ENCODE peak calls at places on chromosome 2, in six cellular contexts. M is D721Med; R is T-helper 9 cell; W is naive thymus-derived CD4-positive, alpha-beta T cell; J is myocyte; C is LHCN-M2. G is an unnamed sample.

GRCh38 chr2:189662674-189663226 is 1.5 kb downstream of the ASNSD1 start:
- DNase-seq in M (no peak), R (no peak), J (no peak), C (no peak), W (no peak), G (no peak)

GRCh38 chr2:134398300-134398699 is 144.4 kb downstream of the MGAT5 start:
- DNase-seq in W (no peak), R (no peak), C (peak), J (no peak), M (no peak), G (no peak)

GRCh38 chr2:35501076-35501475 is 854.5 kb upstream of the CRIM1 start:
- DNase-seq in W (no peak), C (peak), J (no peak), R (no peak), M (no peak), G (no peak)

GRCh38 chr2:44171018-44171417 is 2.3 kb downstream of the PPM1B start:
- DNase-seq in M (no peak), R (no peak), W (no peak), J (peak), C (peak), G (no peak)

GRCh38 chr2:146376511-146377084 is 1468.2 kb upstream of the ACVR2A start:
- DNase-seq in C (no peak), J (no peak), R (no peak), M (no peak), W (no peak), G (no peak)

GRCh38 chr2:182499706-182500470 is 73.1 kb upstream of the PDE1A start:
- DNase-seq in M (no peak), W (no peak), R (no peak), J (peak), C (peak), G (no peak)

GRCh38 chr2:231667497-231667896 is 40.8 kb upstream of the PTMA start:
- DNase-seq in J (no peak), C (no peak), W (no peak), R (no peak), M (no peak), G (no peak)

GRCh38 chr2:71605173-71605641 is 151.8 kb downstream of the DYSF start:
- DNase-seq in J (no peak), R (no peak), C (no peak), W (no peak), M (no peak), G (peak)

GRCh38 chr2:16093639-16094447 is 153.5 kb downstream of the MYCN start:
- DNase-seq in J (no peak), W (no peak), R (no peak), M (no peak), C (no peak), G (no peak)

GRCh38 chr2:14778015-14778414 is 145.5 kb downstream of the LRATD1 start:
- DNase-seq in W (no peak), R (no peak), M (no peak), C (peak), J (no peak), G (no peak)

GRCh38 chr2:177783091-177783490 is 289.5 kb downstream of the PDE11A start:
- DNase-seq in M (no peak), W (no peak), C (no peak), R (no peak), J (no peak), G (no peak)

GRCh38 chr2:200199576-200200263 is 106.8 kb upstream of the SPATS2L start:
- DNase-seq in W (no peak), R (no peak), J (peak), C (peak), M (no peak), G (no peak)

GRCh38 chr2:241941691-241942301 is 72.3 kb downstream of the RTP5 start:
- DNase-seq in C (no peak), J (no peak), W (no peak), M (no peak), R (no peak), G (no peak)

GRCh38 chr2:26564121-26564520 is 77.0 kb downstream of the CIB4 start:
- DNase-seq in R (no peak), J (no peak), M (no peak), C (no peak), W (no peak), G (no peak)

GRCh38 chr2:200677721-200678532 is 92.1 kb downstream of the AOX1 start:
- DNase-seq in R (no peak), C (peak), J (peak), M (no peak), W (no peak), G (peak)

GRCh38 chr2:147008481-147008880 is 836.3 kb upstream of the ACVR2A start:
- DNase-seq in W (no peak), J (no peak), R (no peak), M (no peak), C (no peak), G (no peak)

GRCh38 chr2:178824181-178824580 is 17.0 kb upstream of the TTN start:
- DNase-seq in R (no peak), J (no peak), C (no peak), W (no peak), M (no peak), G (no peak)

GRCh38 chr2:64259301-64259700 is 115.1 kb upstream of the PELI1 start:
- DNase-seq in R (no peak), W (no peak), C (no peak), J (no peak), M (no peak), G (no peak)

GRCh38 chr2:149908731-149909690 is 321.4 kb upstream of the MMADHC start:
- DNase-seq in C (peak), W (no peak), R (no peak), J (peak), M (no peak), G (no peak)

GRCh38 chr2:158269143-158269542 is 167.5 kb downstream of the UPP2 start:
- DNase-seq in M (no peak), J (no peak), R (no peak), C (no peak), W (no peak), G (no peak)

G was measured in ovary.